ENCODE peak calls at places on chromosome 11, in seven cellular contexts. B is neuronal stem cell, S is H9, W is IMR-90, R is mesendoderm, N is H1, O is trophoblast cell. X is an unnamed sample.

GRCh38 chr11:45027312-45027711 is 76.6 kb upstream of the TP53I11 start:
- DNase-seq in B (no peak), S (no peak), W (no peak), R (no peak), N (no peak), O (no peak), X (no peak)

GRCh38 chr11:61543606-61544306 is 35.2 kb downstream of the LRRC10B start:
- DNase-seq in B (no peak), S (no peak), W (peak; percentile 57), R (no peak), N (no peak), O (no peak), X (no peak)

GRCh38 chr11:106409681-106410080 is 332.2 kb downstream of the AASDHPPT start:
- DNase-seq in B (no peak), S (no peak), W (no peak), R (peak; percentile 32), N (no peak), O (peak; percentile 95), X (no peak)

GRCh38 chr11:72732329-72732728 is 19.9 kb downstream of the ARAP1 start:
- DNase-seq in B (no peak), S (no peak), W (no peak), R (no peak), N (no peak), O (no peak), X (no peak)

GRCh38 chr11:117095301-117096139 is 2.7 kb downstream of the SIK3 start:
- DNase-seq in B (no peak), S (no peak), W (peak; percentile 52), R (peak; percentile 34), N (no peak), O (peak; percentile 97), X (peak; percentile 91)

GRCh38 chr11:124633355-124633754 is 10.7 kb downstream of the TBRG1 start:
- DNase-seq in B (no peak), S (no peak), W (peak; percentile 17), R (no peak), N (no peak), O (no peak), X (peak; percentile 25)

GRCh38 chr11:3802016-3802790 is 4.8 kb upstream of the NUP98 start:
- DNase-seq in B (no peak), S (no peak), W (peak; percentile 58), R (no peak), N (no peak), O (no peak), X (peak; percentile 65)

GRCh38 chr11:11697796-11698195 is 76.0 kb upstream of the GALNT18 start:
- DNase-seq in B (no peak), S (no peak), W (no peak), R (no peak), N (no peak), O (no peak), X (no peak)

GRCh38 chr11:82857145-82857544 is 43.1 kb downstream of the PRCP start:
- DNase-seq in B (no peak), S (no peak), W (no peak), R (no peak), N (no peak), O (no peak), X (no peak)

GRCh38 chr11:82858556-82859091 is 41.6 kb downstream of the PRCP start:
- DNase-seq in B (no peak), S (no peak), W (peak; percentile 71), R (no peak), N (no peak), O (peak; percentile 8), X (peak; percentile 31)

GRCh38 chr11:82855616-82856015 is 44.6 kb downstream of the PRCP start:
- DNase-seq in B (no peak), S (no peak), W (no peak), R (no peak), N (no peak), O (no peak), X (no peak)

GRCh38 chr11:82859746-82860145 is 40.5 kb downstream of the PRCP start:
- DNase-seq in B (no peak), S (no peak), W (no peak), R (no peak), N (no peak), O (no peak), X (no peak)

GRCh38 chr11:82858133-82858532 is 42.1 kb downstream of the PRCP start:
- DNase-seq in B (no peak), S (no peak), W (no peak), R (no peak), N (no peak), O (no peak), X (no peak)
- H3K18ac ChIP-seq in B (no peak overlapping the region), S (no peak overlapping the region), W (peak overlapping the region; percentile 79), R (no peak overlapping the region), N (no peak overlapping the region), O (no peak overlapping the region), X (peak overlapping the region; percentile 18)

GRCh38 chr11:2362414-2362813 is 14.7 kb upstream of the CD81 start:
- DNase-seq in B (no peak), S (no peak), W (no peak), R (no peak), N (no peak), O (no peak), X (no peak)

GRCh38 chr11:2365571-2366210 is 11.4 kb upstream of the CD81 start:
- DNase-seq in B (no peak), S (no peak), W (no peak), R (no peak), N (no peak), O (no peak), X (no peak)

GRCh38 chr11:2363816-2364370 is 13.2 kb upstream of the CD81 start:
- DNase-seq in B (no peak), S (no peak), W (no peak), R (no peak), N (no peak), O (no peak), X (no peak)

GRCh38 chr11:2361565-2361964 is 15.5 kb upstream of the CD81 start:
- DNase-seq in B (no peak), S (no peak), W (no peak), R (no peak), N (no peak), O (no peak), X (no peak)

DNA sequence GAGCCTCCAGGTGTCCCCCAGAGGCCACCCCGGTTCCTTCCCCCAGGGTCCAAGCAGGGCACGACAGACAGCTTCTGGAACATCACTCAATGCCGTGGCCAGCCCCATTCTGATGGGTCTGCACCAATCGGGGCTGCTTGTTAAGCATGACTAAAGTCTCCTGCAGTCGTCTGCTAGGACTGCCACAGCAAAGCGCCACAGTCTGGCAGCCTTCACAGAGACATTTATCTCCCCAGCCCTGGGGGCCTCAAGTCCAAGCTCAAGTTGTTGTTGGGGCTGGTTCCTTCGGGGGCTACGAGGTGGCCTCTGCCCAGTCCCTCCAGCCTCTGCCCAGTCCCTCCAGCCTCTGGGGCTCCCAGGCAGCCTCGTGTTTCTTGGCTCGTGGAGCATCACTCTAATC is 14.0 kb upstream of the CD81 start:
- DNase-seq in B (no peak), S (no peak), W (no peak), R (no peak), N (no peak), O (no peak), X (no peak)
- H3K18ac ChIP-seq in B (no peak overlapping the region), S (no peak overlapping the region), W (no peak overlapping the region), R (no peak overlapping the region), N (no peak overlapping the region), O (no peak overlapping the region), X (no peak overlapping the region)

GRCh38 chr11:102955624-102956023 is at the start of gene MMP13:
- DNase-seq in B (no peak), S (no peak), W (no peak), R (peak; percentile 8), N (no peak), O (no peak), X (no peak)
- H3K18ac ChIP-seq in B (no peak within 1 kb of the TSS), S (no peak within 1 kb of the TSS), W (no peak within 1 kb of the TSS), R (no peak within 1 kb of the TSS), N (no peak within 1 kb of the TSS), O (no peak within 1 kb of the TSS), X (no peak within 1 kb of the TSS)

DNA sequence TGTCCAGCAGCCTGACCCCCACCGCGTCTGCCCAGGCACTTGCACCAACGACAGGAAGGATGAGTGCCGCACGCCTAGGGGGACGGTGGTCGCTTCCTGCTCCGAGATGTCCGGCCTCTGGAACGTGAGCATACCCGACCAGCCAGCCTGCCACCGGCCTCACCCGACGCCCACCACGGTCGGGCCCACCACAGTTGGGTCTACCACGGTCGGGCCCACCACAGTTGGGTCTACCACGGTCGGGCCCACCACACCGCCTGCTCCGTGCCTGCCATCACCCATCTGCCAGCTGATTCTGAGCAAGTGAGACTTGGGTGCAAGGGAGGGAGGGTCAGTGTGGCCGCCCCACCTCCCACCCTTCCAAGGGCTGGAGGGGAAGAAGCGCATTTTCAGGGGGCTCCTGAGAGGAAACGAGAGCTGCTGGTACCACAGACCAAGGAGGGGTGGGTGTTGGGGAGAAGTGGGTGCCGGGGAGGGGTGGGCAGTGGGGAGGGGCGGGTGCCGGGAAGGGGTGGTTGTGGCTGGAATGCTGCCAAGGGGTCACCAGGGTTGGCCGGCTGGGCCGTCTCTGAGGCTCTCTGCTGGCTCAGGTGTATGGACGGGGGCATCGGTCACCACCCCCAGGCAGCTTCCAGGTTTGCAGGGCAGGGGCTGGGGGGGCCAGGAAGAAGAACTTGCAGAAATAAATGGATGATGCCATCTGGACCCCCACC is 27.7 kb upstream of the MUC5B start:
- DNase-seq in B (no peak), S (no peak), W (no peak), R (no peak), N (no peak), O (no peak), X (no peak)
- H3K18ac ChIP-seq in B (no peak overlapping the region), S (no peak overlapping the region), W (no peak overlapping the region), R (no peak overlapping the region), N (no peak overlapping the region), O (no peak overlapping the region), X (no peak overlapping the region)

GRCh38 chr11:92791886-92792285 is 177.6 kb upstream of the MTNR1B start:
- DNase-seq in B (no peak), S (no peak), W (no peak), R (no peak), N (no peak), O (no peak), X (no peak)
- H3K18ac ChIP-seq in B (no peak overlapping the region), S (no peak overlapping the region), W (no peak overlapping the region), R (no peak overlapping the region), N (no peak overlapping the region), O (no peak overlapping the region), X (no peak overlapping the region)

GRCh38 chr11:10305964-10306918 is 1.4 kb downstream of the ADM start:
- DNase-seq in B (no peak), S (peak; percentile 61), W (peak; percentile 32), R (peak; percentile 62), N (peak; percentile 65), O (peak; percentile 72), X (peak; percentile 38)

GRCh38 chr11:10303558-10304363 is 1.1 kb upstream of the ADM start:
- DNase-seq in B (no peak), S (peak; percentile 52), W (peak; percentile 68), R (peak; percentile 93), N (peak; percentile 68), O (peak; percentile 96), X (peak; percentile 79)

GRCh38 chr11:10302744-10303557 is 1.9 kb upstream of the ADM start:
- DNase-seq in B (peak; percentile 46), S (peak; percentile 59), W (peak; percentile 59), R (peak; percentile 72), N (peak; percentile 74), O (peak; percentile 78), X (peak; percentile 85)

GRCh38 chr11:10305262-10305963 is 540 bp downstream of the ADM start:
- DNase-seq in B (no peak), S (peak; percentile 55), W (peak; percentile 9), R (peak; percentile 59), N (peak; percentile 66), O (peak; percentile 55), X (no peak)

GRCh38 chr11:10304495-10305261 is at the start of gene ADM:
- DNase-seq in B (peak; percentile 74), S (peak; percentile 88), W (peak; percentile 93), R (peak; percentile 98), N (peak; percentile 87), O (peak; percentile 96), X (peak; percentile 96)
- H3K18ac ChIP-seq in B (peak within 1 kb of the TSS; percentile 92), S (peak within 1 kb of the TSS; percentile 31), W (peak within 1 kb of the TSS; percentile 95), R (peak within 1 kb of the TSS; percentile 82), N (peak within 1 kb of the TSS; percentile 79), O (peak within 1 kb of the TSS; percentile 83), X (peak within 1 kb of the TSS; percentile 93)

X was measured in mesenchymal stem cell.